ENCODE peak calls at places on chromosome X, in seven cellular contexts. G is A549, A is GM23338, Y is body of pancreas, Q is ascending aorta, E is OCI-LY7, P is lower lobe of right lung. O is an unnamed sample.

GRCh38 chrX:73827406-73827805 is 264.4 kb downstream of the CHIC1 start:
- DNase-seq in A (no peak), G (no peak), Y (no peak), E (no peak), P (no peak), Q (no peak), O (no peak)

GRCh38 chrX:26908218-26908617 is 554.9 kb downstream of the PPP4R3C start:
- DNase-seq in P (no peak), A (no peak), Q (no peak), E (no peak), G (no peak), Y (no peak), O (no peak)

GRCh38 chrX:33065415-33065814 is 145.9 kb downstream of the DMD start:
- DNase-seq in A (no peak), P (no peak), Q (no peak), G (no peak), E (no peak), Y (no peak), O (no peak)

GRCh38 chrX:83185887-83186286 is 322.2 kb upstream of the POU3F4 start:
- DNase-seq in E (no peak), P (no peak), G (no peak), Y (no peak), A (no peak), Q (no peak), O (no peak)

GRCh38 chrX:150566734-150567182 is 1.7 kb upstream of the MTM1 start:
- DNase-seq in P (no peak), E (no peak), Y (no peak), A (peak), Q (no peak), G (no peak), O (no peak)

GRCh38 chrX:116290359-116290758 is 119.8 kb downstream of the AGTR2 start:
- DNase-seq in A (no peak), E (no peak), G (no peak), P (no peak), Q (no peak), Y (no peak), O (no peak)

GRCh38 chrX:134868766-134869495 is 121.9 kb upstream of the SMIM10 start:
- DNase-seq in G (peak), A (no peak), Q (no peak), P (no peak), E (no peak), Y (no peak), O (no peak)

GRCh38 chrX:101078716-101079115 is at the start of gene TMEM35A:
- DNase-seq in Y (no peak), P (no peak), A (peak), E (no peak), Q (no peak), G (no peak), O (no peak)

GRCh38 chrX:67780694-67781109 is 236.9 kb downstream of the AR start:
- DNase-seq in G (peak), Q (peak), E (no peak), Y (peak), P (peak), A (no peak), O (peak)

GRCh38 chrX:133171962-133172708 is 46.0 kb downstream of the TFDP3 start:
- DNase-seq in E (peak), G (peak), P (no peak), Y (peak), A (peak), Q (no peak), O (no peak)

GRCh38 chrX:54496936-54497335 is 902 bp upstream of the FGD1 start:
- DNase-seq in Q (no peak), P (no peak), G (no peak), A (no peak), Y (no peak), E (no peak), O (no peak)

GRCh38 chrX:20270557-20270880 is 3.8 kb upstream of the RPS6KA3 start:
- DNase-seq in P (no peak), Q (no peak), G (no peak), Y (no peak), E (no peak), A (no peak), O (no peak)

GRCh38 chrX:136251042-136251991 is at the start of gene MAP7D3:
- DNase-seq in E (peak), Q (no peak), Y (peak), G (peak), P (peak), A (peak), O (peak)

GRCh38 chrX:149993989-149994388 is 55.7 kb upstream of the EOLA2 start:
- DNase-seq in E (no peak), Y (no peak), P (no peak), Q (no peak), A (no peak), G (no peak), O (no peak)

GRCh38 chrX:140092121-140092520 is 126.8 kb upstream of the CXorf66 start:
- DNase-seq in Y (no peak), A (no peak), Q (no peak), E (no peak), P (no peak), G (no peak), O (no peak)
- H3K4me3 ChIP-seq in Y (no peak), A (peak), Q (peak), E (no peak), P (no peak), G (no peak), O (peak)

GRCh38 chrX:16002185-16002584 is 121.2 kb upstream of the GRPR start:
- DNase-seq in E (no peak), Y (no peak), G (no peak), P (no peak), Q (no peak), A (peak), O (no peak)
- TF ChIP-seq CTCF in E (no peak), Y (no peak), G (no peak), P (no peak), Q (no peak), A (no peak), O (no peak)

DNA sequence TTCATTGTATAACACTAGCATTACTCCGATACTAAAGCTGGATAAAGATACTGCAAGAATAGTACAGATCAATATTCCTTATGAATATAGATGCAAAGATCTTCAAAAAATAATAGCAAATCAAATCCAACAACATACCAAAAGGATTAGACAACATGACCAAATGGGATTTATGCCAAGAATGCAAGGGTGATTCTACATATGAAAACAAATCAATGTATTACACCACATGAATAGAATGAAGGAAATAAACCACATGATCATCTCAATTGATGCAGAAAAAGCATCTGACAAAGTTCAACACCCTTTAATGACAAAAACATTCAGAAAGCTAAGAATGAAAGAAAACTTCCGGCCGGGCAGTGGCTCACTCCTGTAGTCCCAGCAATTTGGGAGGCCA is 42.8 kb downstream of the CUL4B start:
- DNase-seq in A (no peak), G (no peak), P (no peak), Q (no peak), Y (no peak), E (no peak), O (no peak)
- H3K27ac ChIP-seq in A (no peak), G (no peak), P (no peak), Q (no peak), Y (no peak), E (no peak), O (no peak)

GRCh38 chrX:139204903-139205667 is 325.5 kb upstream of the F9 start:
- DNase-seq in Y (peak), P (peak), A (peak), G (peak), Q (no peak), E (no peak), O (peak)
- H3K4me3 ChIP-seq in Y (peak), P (peak), A (peak), G (peak), Q (peak), E (no peak), O (peak)

DNA sequence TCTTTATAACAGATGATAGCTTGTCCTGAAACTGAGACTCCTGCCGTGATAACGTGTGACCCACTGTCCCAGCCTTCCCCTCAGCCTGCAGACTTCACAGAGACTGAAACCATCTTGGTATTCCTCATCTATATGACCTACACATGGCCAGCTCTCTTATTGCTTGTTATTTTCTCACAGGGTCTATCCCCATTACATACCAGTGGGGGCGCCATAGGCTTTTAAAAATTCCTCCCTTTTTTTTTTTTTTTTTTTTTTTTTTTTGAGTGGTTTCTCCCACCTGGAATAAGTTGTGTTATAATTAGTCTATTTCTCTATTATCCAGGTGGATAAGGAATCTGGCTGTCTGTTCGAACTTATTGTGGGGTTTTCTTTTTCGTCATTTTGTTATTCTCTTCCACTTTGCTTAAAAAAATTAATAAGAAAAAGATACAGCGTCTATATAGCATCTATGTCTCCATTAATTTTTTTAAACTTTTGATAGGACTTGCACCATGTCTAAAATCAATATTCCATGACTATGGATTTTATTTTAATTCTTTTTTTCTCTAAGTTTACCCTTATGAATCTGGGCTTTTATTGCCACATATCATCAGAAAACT is 47.2 kb downstream of the GYG2 start:
- DNase-seq in A (peak), Q (no peak), G (peak), P (no peak), E (no peak), Y (peak), O (no peak)
- TF ChIP-seq CTCF in A (peak), Q (no peak), G (peak), P (peak), E (peak), Y (peak), O (no peak)

GRCh38 chrX:129956765-129957164 is 25.7 kb upstream of the BCORL1 start:
- DNase-seq in P (no peak), E (no peak), Y (no peak), A (no peak), Q (no peak), G (no peak), O (no peak)
- H3K27ac ChIP-seq in P (peak), E (no peak), Y (no peak), A (no peak), Q (no peak), G (peak), O (no peak)

GRCh38 chrX:107996124-107996523 is 14.0 kb upstream of the TEX13B start:
- DNase-seq in P (no peak), E (no peak), A (no peak), G (no peak), Q (no peak), Y (no peak), O (no peak)

GRCh38 chrX:108001218-108001814 is 19.1 kb upstream of the TEX13B start:
- DNase-seq in Q (no peak), E (peak), A (peak), G (peak), P (no peak), Y (no peak), O (no peak)

DNA sequence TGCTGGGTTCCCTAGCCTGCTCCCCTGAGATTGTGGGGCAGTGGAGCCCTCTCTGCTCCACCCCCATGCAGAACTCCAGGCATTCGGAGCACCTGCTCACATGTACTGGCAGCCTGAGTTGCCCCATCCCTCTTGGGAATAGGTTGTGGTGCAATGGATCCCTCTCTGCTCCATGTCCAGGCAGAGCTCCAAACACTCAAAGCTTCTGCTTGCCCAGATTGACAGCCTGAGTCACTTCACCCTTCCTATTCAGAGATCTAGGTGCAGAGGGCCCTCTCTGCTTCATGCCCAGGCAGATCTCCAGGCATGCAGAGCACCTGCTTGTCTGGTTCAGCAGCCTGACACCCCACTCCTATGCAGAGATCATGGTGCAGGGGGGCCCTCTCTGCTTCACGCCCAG is 18.6 kb upstream of the TEX13B start:
- DNase-seq in Q (no peak), E (no peak), P (no peak), Y (no peak), A (no peak), G (peak), O (peak)
- H3K4me3 ChIP-seq in Q (no peak), E (no peak), P (no peak), Y (no peak), A (no peak), G (no peak), O (no peak)

GRCh38 chrX:85627363-85627762 is 247.9 kb upstream of the POF1B start:
- DNase-seq in E (peak), P (no peak), G (peak), Y (no peak), Q (no peak), A (peak), O (no peak)
- TF ChIP-seq CTCF in E (peak), P (no peak), G (no peak), Y (no peak), Q (no peak), A (peak), O (peak)

DNA sequence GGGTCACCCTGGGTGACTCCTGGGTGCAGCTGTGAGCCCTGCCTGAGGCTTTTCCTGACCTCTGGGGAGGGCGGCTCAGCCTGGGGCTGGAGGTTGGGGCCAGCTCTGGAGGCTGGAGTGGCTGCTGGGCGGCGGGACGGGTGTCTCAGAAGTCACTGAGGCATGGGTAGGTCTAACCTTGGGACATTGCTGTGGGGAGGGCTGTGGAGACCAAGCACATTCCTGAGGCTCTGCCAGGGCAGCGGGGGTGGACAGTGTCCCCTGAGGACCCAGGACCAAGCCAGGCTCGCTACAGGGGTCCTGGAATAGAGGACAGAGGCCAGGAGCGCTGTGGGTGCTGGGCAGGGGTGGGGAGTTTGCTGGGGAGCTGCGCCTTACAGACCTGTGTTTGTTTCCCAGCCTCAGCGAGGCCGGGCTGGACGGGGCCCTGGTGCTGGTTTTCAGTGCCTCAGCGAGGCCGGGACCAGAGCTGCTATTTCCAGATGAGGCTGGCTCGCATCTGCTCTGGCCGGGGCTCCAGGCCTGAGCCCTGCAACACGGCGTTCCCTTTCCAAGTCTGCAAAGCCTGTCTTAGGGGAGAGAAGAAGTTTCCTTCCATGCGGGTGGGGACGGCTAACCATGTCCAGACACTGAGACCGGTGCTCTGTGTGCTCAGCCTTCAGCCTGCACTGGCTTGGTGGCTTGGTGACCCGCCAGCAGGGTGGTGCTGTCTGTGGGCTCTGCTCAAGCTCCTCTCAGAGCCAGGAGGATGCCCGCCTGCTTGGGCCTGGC is 3.0 kb upstream of the SLC25A6 start:
- DNase-seq in A (no peak), G (no peak), Q (no peak), P (peak), Y (peak), E (no peak), O (peak)
- H3K27ac ChIP-seq in A (no peak), G (peak), Q (peak), P (no peak), Y (no peak), E (no peak), O (no peak)